ENCODE peak calls at places on chromosomes 4 and X, in eight cellular contexts. S, A, L, V, O, I, H and N are unnamed samples.

GRCh38 chr4:87101543-87102199 is 118.7 kb downstream of the KLHL8 start:
- DNase-seq in S (no peak), A (no peak), L (no peak), V (no peak), O (peak; percentile 46), I (no peak), H (no peak), N (no peak)

GRCh38 chr4:185640809-185641675 is 105.7 kb upstream of the PDLIM3 start:
- DNase-seq in S (no peak), A (no peak), L (no peak), V (no peak), O (peak; percentile 88), I (peak; percentile 66), H (peak; percentile 19), N (peak; percentile 91)

GRCh38 chr4:4329496-4329895 is 39.4 kb downstream of the ZBTB49 start:
- DNase-seq in S (no peak), A (no peak), L (peak; percentile 34), V (no peak), O (no peak), I (no peak), H (no peak), N (no peak)

GRCh38 chr4:38728651-38729141 is 54.1 kb downstream of the TLR10 start:
- DNase-seq in S (no peak), A (no peak), L (no peak), V (no peak), O (no peak), I (no peak), H (peak; percentile 12), N (no peak)

GRCh38 chr4:58669783-58670182 is 1559.6 kb upstream of the IGFBP7 start:
- DNase-seq in S (no peak), A (no peak), L (no peak), V (no peak), O (no peak), I (no peak), H (no peak), N (no peak)

GRCh38 chr4:108107729-108108382 is 60.9 kb downstream of the LEF1 start:
- DNase-seq in S (no peak), A (no peak), L (no peak), V (no peak), O (no peak), I (no peak), H (no peak), N (no peak)

GRCh38 chrX:21926527-21927278 is 13.8 kb upstream of the SMS start:
- DNase-seq in S (no peak), A (no peak), L (no peak), V (no peak), O (peak; percentile 97), I (peak; percentile 83), H (no peak), N (peak; percentile 97)

GRCh38 chr4:100348472-100348871 is 158.2 kb upstream of the DDIT4L start:
- DNase-seq in S (no peak), A (no peak), L (no peak), V (no peak), O (peak; percentile 85), I (peak; percentile 14), H (no peak), N (peak; percentile 90)

GRCh38 chr4:40719008-40719623 is 30.6 kb upstream of the NSUN7 start:
- DNase-seq in S (no peak), A (no peak), L (no peak), V (no peak), O (peak; percentile 72), I (peak; percentile 22), H (peak; percentile 62), N (peak; percentile 78)

GRCh38 chr4:38699112-38699511 is 35.1 kb downstream of the KLF3 start:
- DNase-seq in S (no peak), A (no peak), L (no peak), V (no peak), O (no peak), I (no peak), H (no peak), N (no peak)

GRCh38 chrX:323721-324628 is 5.4 kb upstream of the GTPBP6 start:
- DNase-seq in S (peak; percentile 53), A (peak; percentile 55), L (no peak), V (no peak), O (peak; percentile 63), I (peak; percentile 16), H (no peak), N (peak; percentile 70)

GRCh38 chr4:52588097-52588496 is 71.0 kb downstream of the USP46 start:
- DNase-seq in S (peak; percentile 36), A (no peak), L (no peak), V (no peak), O (peak; percentile 11), I (no peak), H (no peak), N (peak; percentile 23)

GRCh38 chr4:118586357-118586790 is 98.8 kb upstream of the METTL14 start:
- DNase-seq in S (no peak), A (peak; percentile 81), L (no peak), V (no peak), O (peak; percentile 49), I (no peak), H (no peak), N (no peak)

GRCh38 chrX:31499120-31499519 is 427.3 kb upstream of the FTHL17 start:
- DNase-seq in S (no peak), A (no peak), L (no peak), V (no peak), O (peak; percentile 4), I (no peak), H (no peak), N (peak; percentile 69)

GRCh38 chr4:86706923-86707597 is 112.9 kb downstream of the PTPN13 start:
- DNase-seq in S (no peak), A (no peak), L (no peak), V (no peak), O (peak; percentile 40), I (no peak), H (no peak), N (peak; percentile 27)

GRCh38 chr4:165204462-165204830 is 2.9 kb upstream of the KLHL2 start:
- DNase-seq in S (no peak), A (no peak), L (no peak), V (no peak), O (peak; percentile 44), I (no peak), H (no peak), N (peak; percentile 26)

GRCh38 chr4:178086324-178086723 is 644.1 kb upstream of the AGA start:
- DNase-seq in S (no peak), A (no peak), L (no peak), V (no peak), O (no peak), I (no peak), H (no peak), N (no peak)

GRCh38 chrX:132401935-132402334 is 86.9 kb downstream of the MBNL3 start:
- DNase-seq in S (no peak), A (no peak), L (no peak), V (no peak), O (no peak), I (no peak), H (no peak), N (no peak)

GRCh38 chrX:103017542-103017941 is 46.4 kb downstream of the BEX1 start:
- DNase-seq in S (no peak), A (no peak), L (no peak), V (no peak), O (no peak), I (no peak), H (no peak), N (no peak)

GRCh38 chrX:79444694-79445093 is 77.6 kb upstream of the ITM2A start:
- DNase-seq in S (no peak), A (no peak), L (no peak), V (no peak), O (no peak), I (no peak), H (no peak), N (no peak)

GRCh38 chr4:150579591-150580234 is 2.2 kb upstream of the MAB21L2 start:
- DNase-seq in S (peak; percentile 65), A (peak; percentile 23), L (no peak), V (no peak), O (no peak), I (no peak), H (no peak), N (peak; percentile 31)

GRCh38 chr4:6471303-6472007 is 959 bp downstream of the PPP2R2C start:
- DNase-seq in S (no peak), A (no peak), L (peak; percentile 30), V (no peak), O (no peak), I (no peak), H (no peak), N (no peak)

GRCh38 chrX:107632291-107632690 is 4.0 kb downstream of the PRPS1 start:
- DNase-seq in S (no peak), A (no peak), L (no peak), V (no peak), O (peak; percentile 27), I (no peak), H (no peak), N (no peak)

GRCh38 chrX:78658851-78659744 is at the start of gene RTL3:
- DNase-seq in S (no peak), A (no peak), L (no peak), V (no peak), O (peak; percentile 86), I (no peak), H (no peak), N (peak; percentile 76)

GRCh38 chrX:51867626-51868025 is 25.8 kb upstream of the MAGED1 start:
- DNase-seq in S (no peak), A (no peak), L (no peak), V (no peak), O (no peak), I (no peak), H (no peak), N (no peak)

GRCh38 chrX:105822138-105823091 is at the start of gene NRK:
- DNase-seq in S (peak; percentile 29), A (peak; percentile 34), L (peak; percentile 63), V (no peak), O (no peak), I (no peak), H (no peak), N (peak; percentile 11)

GRCh38 chrX:12240491-12240890 is 102.2 kb downstream of the FRMPD4 start:
- DNase-seq in S (no peak), A (no peak), L (no peak), V (no peak), O (no peak), I (no peak), H (no peak), N (no peak)

GRCh38 chrX:153886915-153887314 is 942 bp upstream of the L1CAM start:
- DNase-seq in S (peak; percentile 47), A (no peak), L (no peak), V (no peak), O (no peak), I (no peak), H (no peak), N (no peak)

GRCh38 chrX:133849676-133850075 is 135.7 kb downstream of the GPC3 start:
- DNase-seq in S (no peak), A (no peak), L (no peak), V (no peak), O (no peak), I (no peak), H (no peak), N (no peak)

GRCh38 chr4:150354214-150354796 is 227.6 kb upstream of the MAB21L2 start:
- DNase-seq in S (no peak), A (no peak), L (no peak), V (no peak), O (no peak), I (no peak), H (no peak), N (no peak)

GRCh38 chr4:56220261-56220660 is 167.0 kb downstream of the AASDH start:
- DNase-seq in S (no peak), A (no peak), L (no peak), V (no peak), O (no peak), I (no peak), H (no peak), N (no peak)

GRCh38 chr4:103443324-103443723 is 245.2 kb upstream of the CENPE start:
- DNase-seq in S (no peak), A (no peak), L (no peak), V (no peak), O (no peak), I (no peak), H (no peak), N (peak; percentile 48)

GRCh38 chrX:131812847-131813825 is 210.0 kb upstream of the STK26 start:
- DNase-seq in S (no peak), A (peak; percentile 80), L (peak; percentile 88), V (peak; percentile 66), O (peak; percentile 93), I (peak; percentile 80), H (no peak), N (no peak)

GRCh38 chr4:17788956-17789355 is 7.5 kb upstream of the FAM184B start:
- DNase-seq in S (no peak), A (no peak), L (no peak), V (no peak), O (no peak), I (no peak), H (no peak), N (no peak)